ENCODE peak calls at places on chromosomes 7 and 10, in seven cellular contexts. One of them, this sample, is unnamed. For H3K4me1 and H3K36me3, the result is how much of the 10 kb centered on the place peaks cover.

GRCh38 chr7:127890726-127891125 is 140.5 kb downstream of the LRRC4 start:
- DNase-seq in psoas muscle: no peak
- DNase-seq in tibial nerve: no peak
- DNase-seq in mucosa of descending colon: no peak
- DNase-seq in aorta: no peak
- DNase-seq in suprapubic skin: no peak
- DNase-seq in IMR-90: no peak
- DNase-seq in this sample: no peak

GRCh38 chr10:30883116-30883515 is 148.5 kb downstream of the ZNF438 start:
- DNase-seq in tibial nerve: no peak
- DNase-seq in mucosa of descending colon: no peak
- DNase-seq in psoas muscle: no peak
- DNase-seq in aorta: no peak
- DNase-seq in IMR-90: no peak
- DNase-seq in suprapubic skin: no peak
- DNase-seq in this sample: no peak

GRCh38 chr10:104437226-104437625 is 83.6 kb downstream of the CFAP58 start:
- DNase-seq in IMR-90: peak
- DNase-seq in aorta: no peak
- DNase-seq in psoas muscle: no peak
- DNase-seq in tibial nerve: no peak
- DNase-seq in mucosa of descending colon: no peak
- DNase-seq in suprapubic skin: no peak
- DNase-seq in this sample: no peak

GRCh38 chr7:156143683-156144082 is 331.4 kb upstream of the SHH start:
- DNase-seq in aorta: no peak
- DNase-seq in psoas muscle: no peak
- DNase-seq in suprapubic skin: no peak
- DNase-seq in IMR-90: no peak
- DNase-seq in tibial nerve: no peak
- DNase-seq in mucosa of descending colon: no peak
- DNase-seq in this sample: no peak

GRCh38 chr10:14016011-14016536 is 314.6 kb downstream of the FRMD4A start:
- DNase-seq in suprapubic skin: no peak
- DNase-seq in psoas muscle: peak
- DNase-seq in IMR-90: peak
- DNase-seq in tibial nerve: peak
- DNase-seq in aorta: no peak
- DNase-seq in mucosa of descending colon: peak
- DNase-seq in this sample: no peak

GRCh38 chr7:36986429-36987362 is 262.4 kb upstream of the AOAH start:
- DNase-seq in aorta: peak
- DNase-seq in psoas muscle: peak
- DNase-seq in suprapubic skin: peak
- DNase-seq in IMR-90: peak
- DNase-seq in mucosa of descending colon: peak
- DNase-seq in tibial nerve: peak
- DNase-seq in this sample: peak

GRCh38 chr10:72525277-72525676 is 100.6 kb downstream of the MICU1 start:
- DNase-seq in aorta: no peak
- DNase-seq in suprapubic skin: no peak
- DNase-seq in IMR-90: peak
- DNase-seq in psoas muscle: no peak
- DNase-seq in mucosa of descending colon: no peak
- DNase-seq in tibial nerve: no peak
- DNase-seq in this sample: no peak

GRCh38 chr10:1274098-1274745 is 218.0 kb downstream of the WDR37 start:
- DNase-seq in mucosa of descending colon: no peak
- DNase-seq in IMR-90: no peak
- DNase-seq in tibial nerve: no peak
- DNase-seq in suprapubic skin: no peak
- DNase-seq in psoas muscle: no peak
- DNase-seq in aorta: no peak
- DNase-seq in this sample: peak

GRCh38 chr7:5426226-5426475 is 2.5 kb upstream of the TNRC18 start:
- DNase-seq in suprapubic skin: no peak
- DNase-seq in psoas muscle: peak
- DNase-seq in IMR-90: peak
- DNase-seq in aorta: no peak
- DNase-seq in mucosa of descending colon: no peak
- DNase-seq in tibial nerve: no peak
- DNase-seq in this sample: no peak

GRCh38 chr10:99926925-99927718 is 82.6 kb downstream of the DNMBP start:
- DNase-seq in aorta: no peak
- DNase-seq in tibial nerve: no peak
- DNase-seq in mucosa of descending colon: peak
- DNase-seq in psoas muscle: no peak
- DNase-seq in IMR-90: peak
- DNase-seq in suprapubic skin: no peak
- DNase-seq in this sample: peak

GRCh38 chr7:9945131-9945530 is 1028.5 kb upstream of the PHF14 start:
- DNase-seq in tibial nerve: no peak
- DNase-seq in psoas muscle: no peak
- DNase-seq in mucosa of descending colon: no peak
- DNase-seq in aorta: no peak
- DNase-seq in IMR-90: no peak
- DNase-seq in suprapubic skin: no peak
- DNase-seq in this sample: no peak

GRCh38 chr7:139946539-139946938 is 116.2 kb downstream of the PARP12 start:
- DNase-seq in suprapubic skin: no peak
- DNase-seq in psoas muscle: no peak
- DNase-seq in mucosa of descending colon: no peak
- DNase-seq in tibial nerve: no peak
- DNase-seq in aorta: no peak
- DNase-seq in IMR-90: no peak
- DNase-seq in this sample: no peak

GRCh38 chr7:122217125-122217524 is 73.1 kb upstream of the AASS start:
- DNase-seq in IMR-90: no peak
- DNase-seq in mucosa of descending colon: no peak
- DNase-seq in suprapubic skin: no peak
- DNase-seq in aorta: no peak
- DNase-seq in tibial nerve: no peak
- DNase-seq in psoas muscle: no peak
- DNase-seq in this sample: no peak

GRCh38 chr10:96720422-96721206 is at the start of gene PIK3AP1:
- DNase-seq in IMR-90: no peak
- DNase-seq in aorta: peak
- DNase-seq in mucosa of descending colon: peak
- DNase-seq in tibial nerve: peak
- DNase-seq in suprapubic skin: no peak
- DNase-seq in psoas muscle: peak
- DNase-seq in this sample: no peak

GRCh38 chr10:44935201-44935960 is 24.2 kb upstream of the RASSF4 start:
- DNase-seq in suprapubic skin: no peak
- DNase-seq in IMR-90: peak
- DNase-seq in tibial nerve: peak
- DNase-seq in psoas muscle: peak
- DNase-seq in mucosa of descending colon: no peak
- DNase-seq in aorta: peak
- DNase-seq in this sample: peak

GRCh38 chr10:61621538-61622150 is 41.1 kb upstream of the CABCOCO1 start:
- DNase-seq in psoas muscle: no peak
- DNase-seq in suprapubic skin: no peak
- DNase-seq in tibial nerve: no peak
- DNase-seq in aorta: no peak
- DNase-seq in mucosa of descending colon: no peak
- DNase-seq in IMR-90: no peak
- DNase-seq in this sample: no peak

GRCh38 chr7:157419030-157419293 is 82.2 kb downstream of the DNAJB6 start:
- DNase-seq in mucosa of descending colon: no peak
- DNase-seq in suprapubic skin: no peak
- DNase-seq in tibial nerve: no peak
- DNase-seq in IMR-90: no peak
- DNase-seq in aorta: no peak
- DNase-seq in psoas muscle: no peak
- DNase-seq in this sample: no peak

GRCh38 chr7:108360058-108360800 is 96.0 kb downstream of the NRCAM start:
- DNase-seq in tibial nerve: no peak
- DNase-seq in mucosa of descending colon: no peak
- DNase-seq in aorta: no peak
- DNase-seq in suprapubic skin: no peak
- DNase-seq in psoas muscle: no peak
- DNase-seq in IMR-90: no peak
- DNase-seq in this sample: no peak

GRCh38 chr7:114901771-114902170 is 20.1 kb upstream of the MDFIC start:
- DNase-seq in suprapubic skin: no peak
- DNase-seq in tibial nerve: no peak
- DNase-seq in mucosa of descending colon: no peak
- DNase-seq in aorta: no peak
- DNase-seq in psoas muscle: no peak
- DNase-seq in IMR-90: peak
- DNase-seq in this sample: peak

GRCh38 chr7:16492513-16493062 is 27.1 kb upstream of the SOSTDC1 start:
- DNase-seq in aorta: no peak
- DNase-seq in psoas muscle: no peak
- DNase-seq in suprapubic skin: no peak
- DNase-seq in mucosa of descending colon: peak
- DNase-seq in tibial nerve: no peak
- DNase-seq in IMR-90: peak
- DNase-seq in this sample: peak

GRCh38 chr7:156920076-156920475 is 27.1 kb upstream of the LMBR1 start:
- DNase-seq in suprapubic skin: no peak
- DNase-seq in psoas muscle: no peak
- DNase-seq in mucosa of descending colon: no peak
- DNase-seq in aorta: no peak
- DNase-seq in IMR-90: no peak
- DNase-seq in tibial nerve: no peak
- DNase-seq in this sample: no peak

GRCh38 chr7:157500171-157500960 is 163.6 kb downstream of the DNAJB6 start:
- DNase-seq in mucosa of descending colon: no peak
- DNase-seq in suprapubic skin: no peak
- DNase-seq in IMR-90: no peak
- DNase-seq in tibial nerve: no peak
- DNase-seq in psoas muscle: peak
- DNase-seq in aorta: peak
- DNase-seq in this sample: peak

GRCh38 chr7:29502133-29502532 is 61.5 kb upstream of the PRR15 start:
- DNase-seq in tibial nerve: no peak
- DNase-seq in aorta: no peak
- DNase-seq in IMR-90: no peak
- DNase-seq in psoas muscle: no peak
- DNase-seq in mucosa of descending colon: no peak
- DNase-seq in suprapubic skin: no peak
- DNase-seq in this sample: no peak

DNA sequence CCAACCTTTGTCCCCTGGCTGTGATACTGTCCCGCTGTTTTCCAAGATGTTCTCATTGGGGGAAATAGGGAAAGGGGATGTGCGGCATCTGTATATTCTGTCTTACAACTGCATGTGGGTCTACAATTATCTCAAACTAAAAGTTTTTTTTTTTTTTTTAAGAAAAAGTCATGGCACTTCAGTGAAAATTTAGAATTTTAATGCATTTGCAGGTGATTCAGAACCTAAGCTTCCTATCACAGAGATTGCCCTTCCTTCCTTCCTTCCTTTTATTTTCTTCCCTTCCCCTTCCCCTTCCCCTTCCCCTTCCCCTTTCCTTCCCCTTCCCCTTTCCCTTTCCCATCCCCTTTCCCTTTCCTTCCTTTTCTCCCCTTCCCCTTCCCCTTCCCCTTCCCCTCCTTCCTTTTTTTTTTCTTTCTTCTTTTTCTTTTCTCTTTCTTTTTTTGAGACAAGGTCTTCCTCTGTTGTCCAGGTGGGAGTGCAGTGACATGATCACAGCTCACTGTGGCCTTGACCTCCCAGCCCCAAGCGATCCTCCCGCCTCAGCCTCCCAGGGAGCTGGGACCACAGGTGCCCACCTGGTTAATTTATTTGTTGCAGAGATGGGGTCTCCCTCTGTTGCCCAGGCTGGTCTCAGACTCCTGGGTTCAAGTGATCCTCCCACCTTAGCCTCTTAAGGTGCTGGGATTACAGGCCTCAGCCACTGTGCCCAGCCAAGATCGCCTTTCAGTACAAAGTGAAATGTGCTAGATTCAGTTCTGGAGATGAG is 32.0 kb downstream of the JAKMIP3 start:
- DNase-seq in tibial nerve: no peak
- DNase-seq in mucosa of descending colon: no peak
- DNase-seq in IMR-90: no peak
- DNase-seq in psoas muscle: no peak
- DNase-seq in aorta: no peak
- DNase-seq in suprapubic skin: no peak
- DNase-seq in this sample: no peak
- H3K4me1 ChIP-seq in tibial nerve: under half
- H3K4me1 ChIP-seq in mucosa of descending colon: under half
- H3K4me1 ChIP-seq in IMR-90: under half
- H3K4me1 ChIP-seq in psoas muscle: under half
- H3K4me1 ChIP-seq in aorta: under half
- H3K4me1 ChIP-seq in suprapubic skin: under half
- H3K4me1 ChIP-seq in this sample: under half

DNA sequence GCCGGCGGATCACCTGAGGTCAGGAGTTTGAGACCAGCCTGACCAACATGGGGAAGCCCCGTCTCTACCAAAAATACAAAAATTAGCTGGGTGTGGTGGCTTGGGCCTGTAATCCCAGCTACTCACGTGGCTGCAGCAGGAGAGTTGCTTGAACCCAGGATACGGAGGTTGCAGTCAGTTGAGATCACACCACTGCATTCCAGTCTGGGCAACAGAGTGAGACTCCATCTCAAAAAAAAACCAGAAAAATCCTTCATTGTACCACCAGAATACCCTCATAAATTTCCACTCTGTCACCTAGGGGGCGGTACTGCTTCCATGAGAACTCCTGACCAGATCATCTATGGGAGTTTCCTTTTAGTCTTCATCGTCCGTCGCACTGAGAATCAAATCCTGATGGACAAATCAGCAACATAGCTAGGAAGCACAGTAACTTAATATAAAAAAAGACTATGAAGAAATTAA is 225.8 kb upstream of the KLF14 start:
- DNase-seq in psoas muscle: no peak
- DNase-seq in aorta: no peak
- DNase-seq in IMR-90: peak
- DNase-seq in suprapubic skin: no peak
- DNase-seq in tibial nerve: no peak
- DNase-seq in mucosa of descending colon: no peak
- DNase-seq in this sample: peak
- H3K4me3 ChIP-seq in psoas muscle: no peak
- H3K4me3 ChIP-seq in aorta: no peak
- H3K4me3 ChIP-seq in IMR-90: peak
- H3K4me3 ChIP-seq in suprapubic skin: no peak
- H3K4me3 ChIP-seq in tibial nerve: no peak
- H3K4me3 ChIP-seq in mucosa of descending colon: no peak
- H3K4me3 ChIP-seq in this sample: peak

GRCh38 chr10:110834622-110835219 is 37.0 kb upstream of the PDCD4 start:
- DNase-seq in IMR-90: no peak
- DNase-seq in tibial nerve: no peak
- DNase-seq in psoas muscle: no peak
- DNase-seq in suprapubic skin: no peak
- DNase-seq in aorta: no peak
- DNase-seq in mucosa of descending colon: peak
- DNase-seq in this sample: no peak
- H3K36me3 ChIP-seq in IMR-90: under half
- H3K36me3 ChIP-seq in tibial nerve: under half
- H3K36me3 ChIP-seq in psoas muscle: under half
- H3K36me3 ChIP-seq in suprapubic skin: under half
- H3K36me3 ChIP-seq in aorta: under half
- H3K36me3 ChIP-seq in mucosa of descending colon: under half
- H3K36me3 ChIP-seq in this sample: half or more

DNA sequence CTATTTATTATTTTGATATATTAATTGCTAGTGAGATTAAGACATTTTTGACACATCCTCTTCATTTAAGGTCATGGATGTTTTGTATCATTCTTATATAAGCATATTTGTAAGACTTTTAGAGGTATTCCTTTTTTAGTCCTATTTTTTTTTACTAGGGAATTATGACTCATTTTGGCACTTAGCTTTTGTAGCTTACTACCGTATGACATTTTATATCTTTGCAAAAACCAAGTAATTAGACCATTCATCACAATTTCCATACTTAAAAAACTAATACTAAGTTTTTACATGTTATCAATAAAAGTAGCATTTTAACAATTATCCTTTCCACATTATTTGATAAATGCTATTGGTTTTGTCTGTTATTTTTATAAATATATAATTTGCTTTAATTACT is 41.6 kb downstream of the BMPR1A start:
- DNase-seq in tibial nerve: no peak
- DNase-seq in psoas muscle: no peak
- DNase-seq in suprapubic skin: no peak
- DNase-seq in IMR-90: no peak
- DNase-seq in mucosa of descending colon: no peak
- DNase-seq in aorta: no peak
- DNase-seq in this sample: no peak
- H3K4me1 ChIP-seq in tibial nerve: under half
- H3K4me1 ChIP-seq in psoas muscle: under half
- H3K4me1 ChIP-seq in suprapubic skin: under half
- H3K4me1 ChIP-seq in IMR-90: under half
- H3K4me1 ChIP-seq in mucosa of descending colon: under half
- H3K4me1 ChIP-seq in aorta: under half
- H3K4me1 ChIP-seq in this sample: under half

This sample was measured in SJSA1.